ENCODE peak calls at places on chromosome 18, in six cellular contexts. D is right atrium auricular region, Z is GM23248, V is tibial nerve, A is HCT116, U is HAP-1. W is an unnamed sample. For H3K4me1, the result is how much of the 10 kb centered on the place peaks cover.

GRCh38 chr18:68282232-68282631 is 432.7 kb downstream of the TMX3 start:
- DNase-seq in D (no peak), Z (no peak), V (no peak), A (no peak), U (no peak), W (no peak)

GRCh38 chr18:56789004-56789888 is 138.1 kb downstream of the WDR7 start:
- DNase-seq in D (peak), Z (peak), V (no peak), A (peak), U (peak), W (peak)

GRCh38 chr18:49561377-49562193 is at the start of gene LIPG:
- DNase-seq in D (no peak), Z (peak), V (no peak), A (peak), U (peak), W (no peak)

GRCh38 chr18:48833701-48834394 is 116.9 kb downstream of the SMAD7 start:
- DNase-seq in D (peak), Z (no peak), V (no peak), A (no peak), U (no peak), W (no peak)

GRCh38 chr18:8752329-8752728 is 47.0 kb downstream of the MTCL1 start:
- DNase-seq in D (no peak), Z (peak), V (no peak), A (no peak), U (no peak), W (no peak)

GRCh38 chr18:3305354-3305762 is 43.4 kb downstream of the MYL12B start:
- DNase-seq in D (no peak), Z (peak), V (no peak), A (no peak), U (no peak), W (no peak)

GRCh38 chr18:73461780-73462059 is 593.9 kb upstream of the NETO1 start:
- DNase-seq in D (no peak), Z (peak), V (no peak), A (no peak), U (no peak), W (no peak)

GRCh38 chr18:67519582-67519981 is 3.1 kb upstream of the DSEL start:
- DNase-seq in D (no peak), Z (peak), V (no peak), A (no peak), U (no peak), W (no peak)

GRCh38 chr18:11937874-11938478 is 29.9 kb upstream of the MPPE1 start:
- DNase-seq in D (peak), Z (peak), V (peak), A (peak), U (peak), W (no peak)

GRCh38 chr18:41955688-41956087 is 654 bp downstream of the PIK3C3 start:
- DNase-seq in D (no peak), Z (peak), V (no peak), A (no peak), U (no peak), W (no peak)

DNA sequence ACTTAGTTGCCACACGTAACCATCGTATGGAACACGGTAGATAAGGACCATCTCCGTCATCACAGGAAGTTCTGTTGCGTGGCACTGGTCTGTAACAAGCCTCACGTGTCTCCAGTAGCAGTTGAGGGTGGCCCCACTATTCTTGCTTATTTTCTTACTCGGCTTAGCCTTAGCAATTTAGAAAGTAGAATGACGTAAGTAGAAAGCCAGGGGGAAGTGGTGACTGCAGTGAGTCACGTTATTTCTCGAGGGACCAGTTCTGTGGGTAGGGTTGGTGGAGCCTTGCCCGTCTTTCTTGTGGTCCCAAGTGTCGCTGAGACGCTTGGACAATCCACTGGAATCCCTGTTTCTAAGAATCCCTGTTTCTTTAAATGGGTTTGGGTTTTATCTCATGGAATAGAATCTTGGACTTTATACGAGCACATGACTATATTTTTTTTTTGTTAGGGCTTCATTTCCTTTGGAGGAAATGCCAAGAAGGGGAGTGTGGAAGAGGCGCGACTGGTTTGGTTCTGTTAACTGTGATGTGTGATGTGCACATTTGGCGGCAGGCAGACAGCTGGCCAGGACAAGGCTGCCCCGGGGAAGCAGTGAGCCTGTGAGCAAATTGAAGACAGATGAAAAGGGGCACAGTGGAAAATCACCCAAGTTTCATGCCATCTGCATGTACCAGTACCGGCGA is 96.2 kb downstream of the CABLES1 start:
- DNase-seq in D (peak), Z (peak), V (peak), A (no peak), U (no peak), W (no peak)
- H3K4me1 ChIP-seq in D (under half), Z (half or more), V (under half), A (under half), U (under half), W (under half)

DNA sequence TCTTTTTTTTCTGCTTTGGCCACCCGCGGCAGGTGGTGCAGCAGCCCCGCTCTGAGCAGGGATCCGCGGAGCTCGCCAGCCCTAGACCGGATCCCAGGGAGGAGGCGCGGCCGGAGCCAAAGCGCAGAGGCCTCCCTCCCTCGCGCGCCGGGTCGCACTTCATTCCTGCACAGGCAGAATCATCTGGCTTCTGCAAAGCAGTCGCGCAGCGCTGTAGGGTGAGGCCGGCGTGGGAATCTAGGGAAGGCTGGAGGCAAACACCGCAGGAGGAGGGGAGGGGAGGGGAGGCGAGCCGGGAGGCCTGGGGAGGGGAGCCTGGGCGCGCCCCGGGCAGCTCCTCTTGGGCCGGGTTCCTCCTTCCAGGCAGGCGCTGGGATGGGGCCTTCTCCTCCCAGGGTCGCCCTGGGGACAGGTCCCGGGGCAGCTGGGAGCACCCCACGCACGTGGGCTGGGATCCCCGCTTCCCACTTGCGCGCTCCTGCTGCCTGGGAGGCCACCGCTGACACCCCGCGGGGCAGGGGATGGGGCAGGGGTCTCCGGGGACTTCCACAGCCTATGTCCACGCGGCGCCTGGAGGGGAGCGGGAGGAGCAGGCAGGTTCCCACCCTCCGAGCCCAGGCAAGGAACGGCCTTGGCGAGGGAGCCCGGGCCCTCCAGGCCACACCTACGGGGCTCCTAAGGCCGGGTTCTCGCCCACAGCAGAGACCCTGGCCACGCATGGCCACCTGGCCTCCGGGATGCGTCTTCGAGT is 45.0 kb downstream of the MBP start:
- DNase-seq in D (no peak), Z (peak), V (no peak), A (no peak), U (no peak), W (no peak)
- H3K4me1 ChIP-seq in D (under half), Z (under half), V (under half), A (under half), U (under half), W (under half)

GRCh38 chr18:22604390-22604985 is 186.8 kb upstream of the CTAGE1 start:
- DNase-seq in D (peak), Z (no peak), V (no peak), A (no peak), U (no peak), W (no peak)

GRCh38 chr18:22604986-22605421 is 187.3 kb upstream of the CTAGE1 start:
- DNase-seq in D (no peak), Z (no peak), V (no peak), A (no peak), U (no peak), W (no peak)

GRCh38 chr18:22606563-22607283 is 189.0 kb upstream of the CTAGE1 start:
- DNase-seq in D (no peak), Z (no peak), V (no peak), A (no peak), U (no peak), W (no peak)

GRCh38 chr18:22607284-22607635 is 189.5 kb upstream of the CTAGE1 start:
- DNase-seq in D (no peak), Z (no peak), V (no peak), A (no peak), U (no peak), W (no peak)

DNA sequence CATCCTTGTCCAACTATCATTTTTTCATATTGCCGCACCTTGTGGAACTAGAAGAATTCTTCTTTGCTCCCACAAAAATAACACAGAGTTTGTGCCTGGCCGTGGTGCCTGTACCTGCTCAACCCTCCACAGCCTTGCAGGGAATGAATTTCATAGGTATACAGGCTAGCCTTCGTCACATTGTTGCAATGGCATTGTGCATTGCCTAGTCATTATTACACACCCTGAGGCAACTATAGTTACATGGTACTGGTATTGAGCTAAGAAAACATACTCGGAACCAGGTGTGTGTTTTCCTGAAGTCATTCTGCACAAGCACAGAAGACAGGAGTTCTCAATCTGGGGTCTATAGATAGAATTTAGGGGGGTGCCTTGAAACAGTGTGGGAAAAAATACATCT is 188.0 kb upstream of the CTAGE1 start:
- DNase-seq in D (no peak), Z (no peak), V (no peak), A (no peak), U (no peak), W (no peak)
- H3K4me1 ChIP-seq in D (under half), Z (under half), V (under half), A (under half), U (under half), W (under half)

GRCh38 chr18:14976736-14977430 is 228.9 kb downstream of the ANKRD30B start:
- DNase-seq in D (no peak), Z (peak), V (no peak), A (no peak), U (peak), W (no peak)

GRCh38 chr18:14974576-14974975 is 226.6 kb downstream of the ANKRD30B start:
- DNase-seq in D (peak), Z (peak), V (no peak), A (no peak), U (no peak), W (no peak)

GRCh38 chr18:14975431-14975830 is 227.5 kb downstream of the ANKRD30B start:
- DNase-seq in D (peak), Z (no peak), V (no peak), A (no peak), U (no peak), W (no peak)

GRCh38 chr18:14971461-14972185 is 223.7 kb downstream of the ANKRD30B start:
- DNase-seq in D (no peak), Z (peak), V (no peak), A (no peak), U (no peak), W (no peak)

DNA sequence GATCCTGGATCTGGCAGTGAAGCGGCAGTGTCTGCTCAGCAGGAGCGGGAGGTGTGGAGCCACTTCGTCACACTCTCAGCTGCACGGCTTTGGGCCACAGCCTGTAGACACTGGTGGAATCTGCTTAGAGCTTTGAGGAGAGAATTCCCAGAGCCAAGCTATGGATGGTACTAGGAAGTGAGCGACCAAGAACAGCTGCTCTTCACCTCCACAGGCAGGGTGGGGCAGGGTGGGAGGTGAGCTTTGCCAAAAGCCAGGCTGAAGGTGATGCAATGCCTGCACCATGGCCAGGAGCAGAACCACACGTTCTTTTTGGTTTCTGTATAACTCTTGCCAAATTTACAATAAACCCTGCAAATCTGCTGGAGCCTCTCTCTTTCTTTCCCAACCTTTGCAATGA is 226.1 kb downstream of the ANKRD30B start:
- DNase-seq in D (peak), Z (no peak), V (no peak), A (no peak), U (no peak), W (no peak)
- H3K4me1 ChIP-seq in D (under half), Z (under half), V (under half), A (under half), U (under half), W (under half)

GRCh38 chr18:55403555-55403954 is 184.4 kb downstream of the TCF4 start:
- DNase-seq in D (no peak), Z (peak), V (no peak), A (no peak), U (no peak), W (no peak)
- H3K4me1 ChIP-seq in D (under half), Z (under half), V (under half), A (under half), U (under half), W (under half)

W was measured in NT2/D1.